ENCODE peak calls at places on chromosomes 11 and 22, in six cellular contexts. P is stomach, S is heart left ventricle, J is K562, O is Peyer's patch, C is esophagus squamous epithelium. G is an unnamed sample.
A peak's percentile ranks its signal among the peaks of the same experiment; 100 is the strongest.

GRCh38 chr11:59173964-59174663 is 2.2 kb downstream of the DTX4 start:
- DNase-seq in P (peak; percentile 73), J (no peak), S (no peak), O (peak; percentile 84), C (no peak), G (peak; percentile 75)

GRCh38 chr11:11387906-11388305 is 34.9 kb upstream of the CSNK2A3 start:
- DNase-seq in S (no peak), J (no peak), O (no peak), P (no peak), C (no peak), G (no peak)

GRCh38 chr11:5737672-5738071 is 1.4 kb downstream of the OR56B1 start:
- DNase-seq in O (no peak), C (no peak), P (no peak), J (no peak), S (no peak), G (no peak)

GRCh38 chr11:63536669-63537292 is at the start of gene PLAAT4:
- DNase-seq in S (peak; percentile 39), C (no peak), O (peak; percentile 80), P (peak; percentile 54), J (peak; percentile 45), G (peak; percentile 68)

GRCh38 chr11:9025101-9025850 is 21.5 kb upstream of the NRIP3 start:
- DNase-seq in C (no peak), S (peak; percentile 36), P (no peak), J (no peak), O (no peak), G (no peak)

GRCh38 chr22:39080052-39080762 is 3.1 kb downstream of the APOBEC3G start:
- DNase-seq in O (peak; percentile 16), C (no peak), S (no peak), P (no peak), J (no peak), G (no peak)

GRCh38 chr22:49331223-49331815 is 496.4 kb downstream of the BRD1 start:
- DNase-seq in C (no peak), S (no peak), J (no peak), O (no peak), P (peak; percentile 10), G (no peak)

GRCh38 chr11:3105791-3106735 is 48.8 kb upstream of the CARS1 start:
- DNase-seq in J (no peak), C (no peak), S (no peak), O (peak; percentile 42), P (peak; percentile 20), G (no peak)

GRCh38 chr22:46660604-46661201 is 40.5 kb downstream of the GRAMD4 start:
- DNase-seq in J (no peak), C (no peak), P (peak; percentile 64), O (peak; percentile 87), S (no peak), G (peak; percentile 61)

GRCh38 chr11:61021661-61022212 is 50.3 kb downstream of the CD6 start:
- DNase-seq in O (peak; percentile 75), S (no peak), J (no peak), C (no peak), P (peak; percentile 91), G (peak; percentile 66)

GRCh38 chr11:60349990-60350389 is 22.9 kb downstream of the MS4A6E start:
- DNase-seq in S (no peak), J (no peak), P (no peak), O (no peak), C (no peak), G (no peak)

GRCh38 chr11:96136623-96137313 is 206.2 kb downstream of the MAML2 start:
- DNase-seq in P (no peak), O (no peak), C (no peak), J (no peak), S (no peak), G (no peak)

GRCh38 chr11:36253238-36253637 is 36.0 kb downstream of the COMMD9 start:
- DNase-seq in S (no peak), O (no peak), J (no peak), P (no peak), C (no peak), G (no peak)

GRCh38 chr22:37933711-37934376 is 19.6 kb downstream of the C22orf23 start:
- DNase-seq in S (peak; percentile 92), O (peak; percentile 94), P (peak; percentile 95), C (peak; percentile 31), J (peak; percentile 87), G (peak; percentile 92)

GRCh38 chr11:110093407-110094297 is 460 bp downstream of the ZC3H12C start:
- DNase-seq in P (peak; percentile 56), O (peak; percentile 78), J (peak; percentile 25), S (peak; percentile 67), C (no peak), G (peak; percentile 67)

GRCh38 chr11:9651899-9652748 is 11.8 kb upstream of the SWAP70 start:
- DNase-seq in S (no peak), J (peak; percentile 33), P (no peak), O (no peak), C (no peak), G (no peak)

GRCh38 chr11:72493426-72494108 is 59.2 kb upstream of the CLPB start:
- DNase-seq in P (no peak), C (no peak), O (no peak), S (no peak), J (peak; percentile 76), G (no peak)

GRCh38 chr22:39091136-39092081 is 5.6 kb upstream of the APOBEC3H start:
- DNase-seq in O (peak; percentile 41), J (no peak), P (no peak), S (no peak), C (no peak), G (no peak)

GRCh38 chr11:77130763-77131513 is 2.9 kb downstream of the MYO7A start:
- DNase-seq in O (no peak), S (peak; percentile 86), P (peak; percentile 60), C (no peak), J (no peak), G (peak; percentile 56)

GRCh38 chr22:37607010-37607911 is 1.4 kb upstream of the GGA1 start:
- DNase-seq in P (peak; percentile 97), C (no peak), O (peak; percentile 97), J (peak; percentile 75), S (peak; percentile 79), G (peak; percentile 93)

GRCh38 chr22:48745842-48746788 is 1081.6 kb downstream of the BRD1 start:
- DNase-seq in S (no peak), J (no peak), C (no peak), O (no peak), P (peak; percentile 18), G (no peak)

GRCh38 chr11:64759131-64759721 is 548 bp downstream of the PYGM start:
- DNase-seq in S (no peak), P (no peak), J (peak; percentile 37), C (no peak), O (peak; percentile 44), G (peak; percentile 53)

GRCh38 chr11:12411806-12412727 is 34.7 kb downstream of the PARVA start:
- DNase-seq in J (peak; percentile 77), C (no peak), S (peak; percentile 74), O (peak; percentile 64), P (peak; percentile 57), G (peak; percentile 60)

GRCh38 chr22:45064313-45065268 is 54.8 kb upstream of the PHF21B start:
- DNase-seq in O (no peak), C (no peak), J (peak; percentile 20), P (no peak), S (no peak), G (no peak)

GRCh38 chr11:88303037-88303436 is 34.5 kb downstream of the CTSC start:
- DNase-seq in P (no peak), O (no peak), C (no peak), J (no peak), S (no peak), G (no peak)

GRCh38 chr11:47225552-47226137 is 10.9 kb downstream of the DDB2 start:
- DNase-seq in J (no peak), S (no peak), O (no peak), P (no peak), C (no peak), G (no peak)

GRCh38 chr11:112455791-112456190 is 195.1 kb upstream of the PLET1 start:
- DNase-seq in P (no peak), C (no peak), O (no peak), J (no peak), S (no peak), G (no peak)

GRCh38 chr11:15769203-15769602 is 587.1 kb downstream of the SOX6 start:
- DNase-seq in J (no peak), C (no peak), P (peak; percentile 55), S (no peak), O (no peak), G (peak; percentile 50)

GRCh38 chr11:65429069-65429681 is 6.6 kb downstream of the NEAT1 start:
- DNase-seq in P (peak; percentile 43), O (peak; percentile 52), S (no peak), J (no peak), C (no peak), G (no peak)

GRCh38 chr22:48858856-48859255 is 968.8 kb downstream of the BRD1 start:
- DNase-seq in J (no peak), S (no peak), O (no peak), C (no peak), P (no peak), G (no peak)

GRCh38 chr11:23021287-23021863 is 161.1 kb upstream of the CCDC179 start:
- DNase-seq in P (peak; percentile 34), J (peak; percentile 26), O (no peak), S (no peak), C (no peak), G (peak; percentile 3)

GRCh38 chr11:126416542-126417090 is 61.1 kb downstream of the ST3GAL4 start:
- DNase-seq in J (no peak), O (peak; percentile 77), S (peak; percentile 95), C (peak; percentile 42), P (peak; percentile 88), G (peak; percentile 87)
- TF ChIP-seq POLR2A in J (no peak), O (no peak), S (peak; percentile 62), C (peak; percentile 24), P (no peak), G (peak; percentile 51)

GRCh38 chr11:16936643-16937042 is 77.6 kb downstream of the PLEKHA7 start:
- DNase-seq in J (no peak), S (peak; percentile 29), O (no peak), P (peak; percentile 44), C (no peak), G (peak; percentile 37)
- H3K27me3 ChIP-seq in J (peaks cover 25% of the 10 kb centered on the region), S (no peaks in the 10 kb centered on the region), O (no peaks in the 10 kb centered on the region), P (no peaks in the 10 kb centered on the region), C (no peaks in the 10 kb centered on the region), G (no peaks in the 10 kb centered on the region)

GRCh38 chr11:100939581-100939980 is 190.0 kb downstream of the PGR start:
- DNase-seq in O (no peak), P (no peak), C (no peak), S (peak; percentile 48), J (no peak), G (no peak)
- H3K4me1 ChIP-seq in O (no peaks in the 10 kb centered on the region), P (no peaks in the 10 kb centered on the region), C (no peaks in the 10 kb centered on the region), S (peaks cover 6% of the 10 kb centered on the region), J (no peaks in the 10 kb centered on the region), G (no peaks in the 10 kb centered on the region)

GRCh38 chr11:122852071-122852831 is 14.0 kb downstream of the CRTAM start:
- DNase-seq in O (no peak), C (no peak), P (no peak), S (no peak), J (no peak), G (no peak)

GRCh38 chr11:122850076-122850631 is 11.9 kb downstream of the CRTAM start:
- DNase-seq in O (no peak), S (no peak), C (no peak), P (no peak), J (no peak), G (no peak)

GRCh38 chr11:122853261-122853660 is 15.0 kb downstream of the CRTAM start:
- DNase-seq in C (no peak), J (no peak), O (no peak), P (no peak), S (no peak), G (no peak)

GRCh38 chr11:122853971-122854446 is 15.7 kb downstream of the CRTAM start:
- DNase-seq in P (no peak), O (no peak), S (no peak), J (peak; percentile 55), C (no peak), G (peak; percentile 50)

GRCh38 chr11:122851366-122852011 is 13.2 kb downstream of the CRTAM start:
- DNase-seq in C (no peak), O (no peak), J (no peak), S (no peak), P (no peak), G (no peak)
- TF ChIP-seq POLR2A in C (no peak), O (no peak), J (no peak), S (no peak), P (no peak), G (no peak)